ENCODE peak calls at places on chromosomes 13 and 19, in nine cellular contexts. H is glomerular endothelial cell; K is activated CD4-positive, alpha-beta T cell treated with anti-CD3 and anti-CD28 coated beads, Interleukin-2, amount 10 ng/mL, durations not matched to agents 7 days and 5 days; N is endodermal cell; J is stimulated activated naive CD8-positive, alpha-beta T cell treated with anti-CD3 and anti-CD28 coated beads, Interleukin-15, Interleukin-2, amounts not matched to agents 100 U/mL and 50 U/mL, for 24 hours; A is cardiac fibroblast; Y is Caco-2; T is EH; O is CD4-positive, alpha-beta T cell. W is an unnamed sample.

GRCh38 chr19:14393303-14393702 is 12.1 kb downstream of the ADGRE5 start:
- DNase-seq in H (no peak), K (no peak), N (peak; percentile 72), J (no peak), A (no peak), Y (no peak), T (no peak), O (no peak), W (no peak)

GRCh38 chr19:37957176-37957575 is 50.2 kb downstream of the SIPA1L3 start:
- DNase-seq in H (no peak), K (no peak), N (no peak), J (no peak), A (no peak), Y (no peak), T (no peak), O (no peak), W (no peak)

GRCh38 chr19:39212377-39212742 is 8.3 kb upstream of the SYCN start:
- DNase-seq in H (no peak), K (peak; percentile 74), N (peak; percentile 86), J (peak; percentile 72), A (peak; percentile 38), Y (peak; percentile 67), T (no peak), O (peak; percentile 42), W (peak; percentile 62)

GRCh38 chr19:17281391-17282304 is at the start of gene ANKLE1:
- DNase-seq in H (no peak), K (no peak), N (peak; percentile 86), J (peak; percentile 82), A (no peak), Y (peak; percentile 73), T (peak; percentile 39), O (no peak), W (peak; percentile 82)

GRCh38 chr19:56958428-56958827 is 117.9 kb upstream of the PEG3 start:
- DNase-seq in H (no peak), K (no peak), N (no peak), J (no peak), A (no peak), Y (no peak), T (no peak), O (no peak), W (no peak)

GRCh38 chr13:57629391-57629804 is 2.1 kb upstream of the PCDH17 start:
- DNase-seq in H (no peak), K (no peak), N (no peak), J (no peak), A (no peak), Y (no peak), T (no peak), O (no peak), W (no peak)

GRCh38 chr13:113029487-113030258 is 60.7 kb downstream of the MCF2L start:
- DNase-seq in H (no peak), K (peak; percentile 38), N (peak; percentile 95), J (peak; percentile 74), A (peak; percentile 19), Y (peak; percentile 87), T (peak; percentile 6), O (peak; percentile 26), W (peak; percentile 34)

GRCh38 chr13:25901460-25902376 is 150.1 kb downstream of the SHISA2 start:
- DNase-seq in H (peak; percentile 7), K (peak; percentile 55), N (no peak), J (no peak), A (peak; percentile 73), Y (peak; percentile 7), T (no peak), O (peak; percentile 16), W (peak; percentile 11)

GRCh38 chr19:53730391-53730790 is 93.7 kb downstream of the NLRP12 start:
- DNase-seq in H (no peak), K (no peak), N (no peak), J (no peak), A (no peak), Y (no peak), T (no peak), O (no peak), W (no peak)

GRCh38 chr19:44530777-44531176 is 1.3 kb upstream of the CEACAM20 start:
- DNase-seq in H (no peak), K (no peak), N (no peak), J (no peak), A (peak; percentile 45), Y (no peak), T (no peak), O (no peak), W (no peak)

GRCh38 chr13:80339841-80340642 is 884 bp downstream of the SPRY2 start:
- DNase-seq in H (no peak), K (no peak), N (peak; percentile 71), J (peak; percentile 20), A (peak; percentile 43), Y (peak; percentile 69), T (peak; percentile 55), O (no peak), W (no peak)

GRCh38 chr19:46068345-46069258 is 27.8 kb upstream of the IGFL4 start:
- DNase-seq in H (peak; percentile 45), K (no peak), N (no peak), J (no peak), A (peak; percentile 93), Y (no peak), T (peak; percentile 94), O (no peak), W (no peak)

GRCh38 chr13:111270126-111270525 is 50.3 kb upstream of the TEX29 start:
- DNase-seq in H (no peak), K (no peak), N (no peak), J (no peak), A (no peak), Y (no peak), T (no peak), O (no peak), W (no peak)

GRCh38 chr13:113159701-113160100 is 1.3 kb downstream of the PROZ start:
- DNase-seq in H (no peak), K (no peak), N (peak; percentile 49), J (no peak), A (no peak), Y (no peak), T (no peak), O (no peak), W (no peak)

GRCh38 chr13:113804017-113804702 is 45.1 kb downstream of the TMEM255B start:
- DNase-seq in H (no peak), K (no peak), N (no peak), J (no peak), A (no peak), Y (no peak), T (no peak), O (no peak), W (no peak)

GRCh38 chr19:8639821-8640401 is 9.5 kb downstream of the NFILZ start:
- DNase-seq in H (no peak), K (no peak), N (peak; percentile 80), J (no peak), A (no peak), Y (no peak), T (no peak), O (no peak), W (no peak)

GRCh38 chr13:113115363-113116205 is 7.0 kb upstream of the F10 start:
- DNase-seq in H (no peak), K (no peak), N (peak; percentile 25), J (peak; percentile 1), A (no peak), Y (no peak), T (no peak), O (no peak), W (no peak)

GRCh38 chr13:88707652-88708051 is 1036.5 kb downstream of the SLITRK5 start:
- DNase-seq in H (no peak), K (peak; percentile 8), N (no peak), J (no peak), A (no peak), Y (no peak), T (no peak), O (no peak), W (no peak)

GRCh38 chr13:25865391-25865790 is 186.4 kb downstream of the SHISA2 start:
- DNase-seq in H (no peak), K (no peak), N (no peak), J (no peak), A (no peak), Y (no peak), T (no peak), O (no peak), W (no peak)

GRCh38 chr19:32195706-32196610 is 149.5 kb upstream of the ZNF507 start:
- DNase-seq in H (no peak), K (no peak), N (peak; percentile 22), J (no peak), A (no peak), Y (no peak), T (no peak), O (no peak), W (no peak)

GRCh38 chr13:27450921-27451461 is 627 bp upstream of the MTIF3 start:
- DNase-seq in H (no peak), K (no peak), N (peak; percentile 78), J (peak; percentile 43), A (peak; percentile 57), Y (peak; percentile 61), T (peak; percentile 62), O (peak; percentile 33), W (peak; percentile 28)

GRCh38 chr13:57630661-57631606 is 610 bp upstream of the PCDH17 start:
- DNase-seq in H (no peak), K (no peak), N (peak; percentile 57), J (no peak), A (peak; percentile 46), Y (no peak), T (no peak), O (no peak), W (no peak)

GRCh38 chr13:102948006-102948405 is 102.2 kb downstream of the ERCC5 start:
- DNase-seq in H (no peak), K (no peak), N (no peak), J (no peak), A (peak; percentile 10), Y (peak; percentile 4), T (peak; percentile 38), O (no peak), W (no peak)